ENCODE peak calls at places on chromosomes 12 and 14, in ten cellular contexts. One of them, this sample, is unnamed.

GRCh38 chr12:68630050-68630449 is 19.4 kb downstream of the RAP1B start:
- DNase-seq in cardiac muscle cell: no peak
- DNase-seq in thyroid gland: no peak
- DNase-seq in body of pancreas: no peak
- DNase-seq in neural progenitor cell: no peak
- DNase-seq in IMR-90: no peak
- DNase-seq in foreskin fibroblast: no peak
- DNase-seq in CD8-positive, alpha-beta memory T cell: no peak
- DNase-seq in heart right ventricle: no peak
- DNase-seq in fibroblast of lung: no peak
- DNase-seq in this sample: no peak

GRCh38 chr12:79020106-79020505 is 155.5 kb downstream of the SYT1 start:
- DNase-seq in neural progenitor cell: no peak
- DNase-seq in thyroid gland: no peak
- DNase-seq in foreskin fibroblast: peak
- DNase-seq in heart right ventricle: no peak
- DNase-seq in cardiac muscle cell: no peak
- DNase-seq in IMR-90: peak
- DNase-seq in CD8-positive, alpha-beta memory T cell: no peak
- DNase-seq in fibroblast of lung: peak
- DNase-seq in body of pancreas: no peak
- DNase-seq in this sample: no peak

GRCh38 chr14:100438678-100439592 is 115.8 kb downstream of the SLC25A47 start:
- DNase-seq in foreskin fibroblast: peak
- DNase-seq in CD8-positive, alpha-beta memory T cell: no peak
- DNase-seq in body of pancreas: peak
- DNase-seq in thyroid gland: peak
- DNase-seq in IMR-90: peak
- DNase-seq in cardiac muscle cell: peak
- DNase-seq in heart right ventricle: no peak
- DNase-seq in fibroblast of lung: peak
- DNase-seq in neural progenitor cell: no peak
- DNase-seq in this sample: peak

GRCh38 chr12:47686645-47687240 is 19.1 kb downstream of the RPAP3 start:
- DNase-seq in cardiac muscle cell: peak
- DNase-seq in fibroblast of lung: peak
- DNase-seq in neural progenitor cell: peak
- DNase-seq in IMR-90: peak
- DNase-seq in thyroid gland: no peak
- DNase-seq in CD8-positive, alpha-beta memory T cell: no peak
- DNase-seq in body of pancreas: no peak
- DNase-seq in foreskin fibroblast: peak
- DNase-seq in heart right ventricle: no peak
- DNase-seq in this sample: no peak

GRCh38 chr14:36647827-36648753 is 13.6 kb upstream of the PAX9 start:
- DNase-seq in thyroid gland: peak
- DNase-seq in cardiac muscle cell: peak
- DNase-seq in IMR-90: peak
- DNase-seq in foreskin fibroblast: peak
- DNase-seq in heart right ventricle: no peak
- DNase-seq in CD8-positive, alpha-beta memory T cell: no peak
- DNase-seq in fibroblast of lung: peak
- DNase-seq in neural progenitor cell: peak
- DNase-seq in body of pancreas: peak
- DNase-seq in this sample: no peak

GRCh38 chr14:54625158-54625557 is 58.2 kb downstream of the SAMD4A start:
- DNase-seq in foreskin fibroblast: no peak
- DNase-seq in IMR-90: peak
- DNase-seq in heart right ventricle: no peak
- DNase-seq in neural progenitor cell: no peak
- DNase-seq in cardiac muscle cell: peak
- DNase-seq in thyroid gland: no peak
- DNase-seq in CD8-positive, alpha-beta memory T cell: no peak
- DNase-seq in body of pancreas: no peak
- DNase-seq in fibroblast of lung: peak
- DNase-seq in this sample: no peak

GRCh38 chr14:90922141-90922540 is 105.9 kb upstream of the TTC7B start:
- DNase-seq in cardiac muscle cell: no peak
- DNase-seq in thyroid gland: no peak
- DNase-seq in CD8-positive, alpha-beta memory T cell: no peak
- DNase-seq in IMR-90: no peak
- DNase-seq in fibroblast of lung: no peak
- DNase-seq in body of pancreas: no peak
- DNase-seq in foreskin fibroblast: no peak
- DNase-seq in heart right ventricle: no peak
- DNase-seq in neural progenitor cell: no peak
- DNase-seq in this sample: no peak

GRCh38 chr12:115507951-115508722 is 769.4 kb downstream of the MED13L start:
- DNase-seq in neural progenitor cell: peak
- DNase-seq in IMR-90: no peak
- DNase-seq in CD8-positive, alpha-beta memory T cell: no peak
- DNase-seq in foreskin fibroblast: no peak
- DNase-seq in cardiac muscle cell: no peak
- DNase-seq in thyroid gland: no peak
- DNase-seq in fibroblast of lung: no peak
- DNase-seq in body of pancreas: no peak
- DNase-seq in heart right ventricle: peak
- DNase-seq in this sample: no peak

GRCh38 chr12:93879476-93880376 is 202.6 kb downstream of the CRADD start:
- DNase-seq in fibroblast of lung: peak
- DNase-seq in thyroid gland: no peak
- DNase-seq in cardiac muscle cell: no peak
- DNase-seq in foreskin fibroblast: peak
- DNase-seq in heart right ventricle: no peak
- DNase-seq in CD8-positive, alpha-beta memory T cell: no peak
- DNase-seq in neural progenitor cell: no peak
- DNase-seq in IMR-90: peak
- DNase-seq in body of pancreas: no peak
- DNase-seq in this sample: peak

GRCh38 chr14:89429206-89430091 is 12.4 kb upstream of the FOXN3 start:
- DNase-seq in foreskin fibroblast: peak
- DNase-seq in neural progenitor cell: peak
- DNase-seq in fibroblast of lung: peak
- DNase-seq in cardiac muscle cell: no peak
- DNase-seq in IMR-90: peak
- DNase-seq in thyroid gland: peak
- DNase-seq in CD8-positive, alpha-beta memory T cell: peak
- DNase-seq in heart right ventricle: no peak
- DNase-seq in body of pancreas: peak
- DNase-seq in this sample: no peak
- H3K4me3 ChIP-seq in foreskin fibroblast: peak
- H3K4me3 ChIP-seq in neural progenitor cell: no peak
- H3K4me3 ChIP-seq in fibroblast of lung: peak
- H3K4me3 ChIP-seq in cardiac muscle cell: no peak
- H3K4me3 ChIP-seq in IMR-90: peak
- H3K4me3 ChIP-seq in thyroid gland: no peak
- H3K4me3 ChIP-seq in CD8-positive, alpha-beta memory T cell: peak
- H3K4me3 ChIP-seq in heart right ventricle: peak
- H3K4me3 ChIP-seq in body of pancreas: no peak
- H3K4me3 ChIP-seq in this sample: peak

GRCh38 chr12:49019435-49020317 is 1.1 kb upstream of the PRKAG1 start:
- DNase-seq in cardiac muscle cell: peak
- DNase-seq in body of pancreas: no peak
- DNase-seq in IMR-90: peak
- DNase-seq in foreskin fibroblast: peak
- DNase-seq in fibroblast of lung: peak
- DNase-seq in neural progenitor cell: peak
- DNase-seq in heart right ventricle: no peak
- DNase-seq in CD8-positive, alpha-beta memory T cell: no peak
- DNase-seq in thyroid gland: no peak
- DNase-seq in this sample: no peak
- H3K4me3 ChIP-seq in cardiac muscle cell: peak
- H3K4me3 ChIP-seq in body of pancreas: no peak
- H3K4me3 ChIP-seq in IMR-90: no peak
- H3K4me3 ChIP-seq in foreskin fibroblast: no peak
- H3K4me3 ChIP-seq in fibroblast of lung: peak
- H3K4me3 ChIP-seq in neural progenitor cell: peak
- H3K4me3 ChIP-seq in heart right ventricle: peak
- H3K4me3 ChIP-seq in CD8-positive, alpha-beta memory T cell: no peak
- H3K4me3 ChIP-seq in thyroid gland: no peak
- H3K4me3 ChIP-seq in this sample: no peak

GRCh38 chr12:49093746-49094103 is 876 bp downstream of the DHH start:
- DNase-seq in thyroid gland: no peak
- DNase-seq in IMR-90: no peak
- DNase-seq in CD8-positive, alpha-beta memory T cell: no peak
- DNase-seq in foreskin fibroblast: peak
- DNase-seq in fibroblast of lung: no peak
- DNase-seq in body of pancreas: no peak
- DNase-seq in heart right ventricle: no peak
- DNase-seq in cardiac muscle cell: no peak
- DNase-seq in neural progenitor cell: peak
- DNase-seq in this sample: no peak
- H3K4me3 ChIP-seq in thyroid gland: no peak
- H3K4me3 ChIP-seq in IMR-90: no peak
- H3K4me3 ChIP-seq in CD8-positive, alpha-beta memory T cell: no peak
- H3K4me3 ChIP-seq in foreskin fibroblast: no peak
- H3K4me3 ChIP-seq in fibroblast of lung: peak
- H3K4me3 ChIP-seq in body of pancreas: no peak
- H3K4me3 ChIP-seq in heart right ventricle: peak
- H3K4me3 ChIP-seq in cardiac muscle cell: peak
- H3K4me3 ChIP-seq in neural progenitor cell: peak
- H3K4me3 ChIP-seq in this sample: peak

GRCh38 chr14:105480165-105480564 is 5.5 kb downstream of the CRIP2 start:
- DNase-seq in IMR-90: no peak
- DNase-seq in foreskin fibroblast: no peak
- DNase-seq in CD8-positive, alpha-beta memory T cell: no peak
- DNase-seq in neural progenitor cell: no peak
- DNase-seq in fibroblast of lung: no peak
- DNase-seq in thyroid gland: no peak
- DNase-seq in heart right ventricle: no peak
- DNase-seq in body of pancreas: no peak
- DNase-seq in cardiac muscle cell: no peak
- DNase-seq in this sample: no peak

GRCh38 chr14:105479438-105480164 is 5.0 kb downstream of the CRIP2 start:
- DNase-seq in thyroid gland: no peak
- DNase-seq in neural progenitor cell: no peak
- DNase-seq in IMR-90: no peak
- DNase-seq in foreskin fibroblast: no peak
- DNase-seq in cardiac muscle cell: no peak
- DNase-seq in body of pancreas: no peak
- DNase-seq in CD8-positive, alpha-beta memory T cell: no peak
- DNase-seq in heart right ventricle: peak
- DNase-seq in fibroblast of lung: no peak
- DNase-seq in this sample: no peak

GRCh38 chr14:105482486-105483110 is 4.1 kb upstream of the CRIP1 start:
- DNase-seq in CD8-positive, alpha-beta memory T cell: no peak
- DNase-seq in neural progenitor cell: no peak
- DNase-seq in heart right ventricle: peak
- DNase-seq in thyroid gland: no peak
- DNase-seq in fibroblast of lung: no peak
- DNase-seq in IMR-90: no peak
- DNase-seq in body of pancreas: no peak
- DNase-seq in foreskin fibroblast: no peak
- DNase-seq in cardiac muscle cell: no peak
- DNase-seq in this sample: no peak

GRCh38 chr14:105481886-105482454 is 4.7 kb upstream of the CRIP1 start:
- DNase-seq in fibroblast of lung: peak
- DNase-seq in body of pancreas: peak
- DNase-seq in heart right ventricle: peak
- DNase-seq in foreskin fibroblast: peak
- DNase-seq in thyroid gland: peak
- DNase-seq in neural progenitor cell: peak
- DNase-seq in cardiac muscle cell: peak
- DNase-seq in CD8-positive, alpha-beta memory T cell: peak
- DNase-seq in IMR-90: peak
- DNase-seq in this sample: peak

DNA sequence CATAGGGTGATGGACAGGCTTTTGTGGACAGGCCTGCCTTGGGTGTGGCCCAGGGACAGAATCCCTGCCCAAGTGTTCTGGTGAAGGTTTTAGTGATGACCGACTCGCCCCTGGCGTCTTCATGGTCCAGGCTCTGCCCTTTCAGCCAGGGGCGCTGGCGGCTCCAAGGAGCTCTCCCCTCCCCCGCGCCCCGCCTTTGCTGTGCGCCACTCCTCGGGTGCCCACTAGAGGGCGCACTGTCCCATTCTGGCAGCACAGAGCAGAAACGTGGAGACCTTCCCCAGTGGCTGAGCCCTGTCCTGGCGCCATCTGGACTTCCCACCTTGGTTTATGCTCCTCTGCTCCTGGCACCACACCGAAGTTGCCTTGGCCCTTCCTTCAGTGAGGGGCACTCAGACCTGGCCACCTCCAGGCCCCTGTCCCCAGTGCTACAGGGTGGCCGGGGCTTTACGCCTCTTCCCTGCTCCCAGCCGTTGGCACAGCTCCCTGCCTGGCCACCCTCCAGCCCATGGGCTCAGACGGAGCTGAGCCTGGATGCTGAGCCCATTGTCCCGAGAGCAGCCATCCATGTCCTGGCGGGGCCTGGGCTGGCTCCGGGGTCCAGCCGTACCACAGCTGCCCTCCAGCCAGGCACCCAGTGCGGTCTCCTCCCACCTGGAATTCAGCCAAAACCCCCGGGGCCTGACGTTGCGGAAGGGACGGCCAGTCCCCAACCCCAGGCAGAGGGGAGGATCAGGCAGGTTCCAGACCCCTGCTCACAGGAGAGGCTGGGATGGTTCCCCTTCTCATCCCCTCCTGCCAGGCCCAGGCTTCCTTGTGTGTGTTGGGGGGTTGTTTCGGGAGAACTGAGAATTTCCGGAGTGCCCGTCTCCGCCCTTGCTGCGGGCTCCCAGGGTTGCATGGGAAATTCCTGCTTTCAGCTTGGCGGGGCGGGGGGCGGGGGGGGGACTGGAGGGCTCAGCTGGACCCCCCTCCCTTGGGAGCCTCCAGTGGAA is 5.6 kb upstream of the CRIP1 start:
- DNase-seq in IMR-90: peak
- DNase-seq in CD8-positive, alpha-beta memory T cell: peak
- DNase-seq in fibroblast of lung: peak
- DNase-seq in heart right ventricle: peak
- DNase-seq in foreskin fibroblast: peak
- DNase-seq in neural progenitor cell: peak
- DNase-seq in thyroid gland: peak
- DNase-seq in cardiac muscle cell: peak
- DNase-seq in body of pancreas: peak
- DNase-seq in this sample: no peak
- H3K4me3 ChIP-seq in IMR-90: peak
- H3K4me3 ChIP-seq in CD8-positive, alpha-beta memory T cell: peak
- H3K4me3 ChIP-seq in fibroblast of lung: peak
- H3K4me3 ChIP-seq in heart right ventricle: peak
- H3K4me3 ChIP-seq in foreskin fibroblast: peak
- H3K4me3 ChIP-seq in neural progenitor cell: peak
- H3K4me3 ChIP-seq in thyroid gland: no peak
- H3K4me3 ChIP-seq in cardiac muscle cell: no peak
- H3K4me3 ChIP-seq in body of pancreas: no peak
- H3K4me3 ChIP-seq in this sample: peak

DNA sequence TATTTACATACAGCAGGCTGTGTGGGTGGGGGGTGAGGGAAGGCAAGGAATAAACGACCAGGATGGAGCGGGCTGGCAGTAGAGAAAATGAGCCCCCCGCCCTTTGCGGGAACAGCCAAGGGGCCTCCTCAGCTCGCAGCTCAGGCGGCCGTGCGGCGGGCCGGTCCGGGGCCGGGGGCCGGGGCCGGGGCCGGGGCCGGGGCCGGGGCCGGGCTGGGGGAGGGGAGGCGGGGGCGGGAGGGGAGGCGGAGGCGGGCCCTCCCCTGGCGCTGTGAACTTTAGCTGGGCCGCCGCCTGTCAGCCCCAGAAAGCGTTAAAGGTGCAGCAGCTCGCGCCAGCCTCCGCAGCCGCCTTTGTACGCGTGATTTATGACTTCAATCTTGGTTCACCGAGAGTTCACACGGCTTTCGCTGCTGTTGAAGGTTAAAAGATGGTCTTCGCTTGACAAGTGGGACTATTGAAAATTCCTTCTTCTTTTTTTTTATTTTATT is 28.8 kb downstream of the HOXC4 start:
- DNase-seq in heart right ventricle: no peak
- DNase-seq in CD8-positive, alpha-beta memory T cell: peak
- DNase-seq in cardiac muscle cell: peak
- DNase-seq in neural progenitor cell: peak
- DNase-seq in foreskin fibroblast: no peak
- DNase-seq in fibroblast of lung: no peak
- DNase-seq in IMR-90: no peak
- DNase-seq in body of pancreas: no peak
- DNase-seq in thyroid gland: no peak
- DNase-seq in this sample: no peak
- H3K4me3 ChIP-seq in heart right ventricle: no peak
- H3K4me3 ChIP-seq in CD8-positive, alpha-beta memory T cell: peak
- H3K4me3 ChIP-seq in cardiac muscle cell: no peak
- H3K4me3 ChIP-seq in neural progenitor cell: no peak
- H3K4me3 ChIP-seq in foreskin fibroblast: no peak
- H3K4me3 ChIP-seq in fibroblast of lung: no peak
- H3K4me3 ChIP-seq in IMR-90: no peak
- H3K4me3 ChIP-seq in body of pancreas: no peak
- H3K4me3 ChIP-seq in thyroid gland: no peak
- H3K4me3 ChIP-seq in this sample: no peak